ENCODE peak calls at places on chromosomes 11 and 22, in nine cellular contexts. One of them, this sample, is unnamed.

GRCh38 chr22:44523981-44524759 is 26.1 kb upstream of the RTL6 start:
- DNase-seq in stimulated activated CD4-positive, alpha-beta T cell treated with anti-CD3 and anti-CD28 coated beads, Interleukin-1b, Interleukin-23, amount 100 ng/mL, for 1 hour: no peak
- DNase-seq in Kasumi-1: no peak
- DNase-seq in NCI-H2081: no peak
- DNase-seq in Caki2: no peak
- DNase-seq in GM23338: no peak
- DNase-seq in renal cortical epithelial cell: peak; percentile 59
- DNase-seq in GM13977: no peak
- DNase-seq in foreskin keratinocyte: no peak
- DNase-seq in this sample: no peak

GRCh38 chr11:130434521-130435223 is 6.3 kb upstream of the ADAMTS8 start:
- DNase-seq in renal cortical epithelial cell: peak; percentile 70
- DNase-seq in Caki2: peak; percentile 64
- DNase-seq in GM13977: peak; percentile 75
- DNase-seq in stimulated activated CD4-positive, alpha-beta T cell treated with anti-CD3 and anti-CD28 coated beads, Interleukin-1b, Interleukin-23, amount 100 ng/mL, for 1 hour: peak; percentile 25
- DNase-seq in foreskin keratinocyte: peak; percentile 51
- DNase-seq in Kasumi-1: peak; percentile 89
- DNase-seq in NCI-H2081: peak; percentile 79
- DNase-seq in GM23338: peak; percentile 91
- DNase-seq in this sample: peak; percentile 71

GRCh38 chr11:102061276-102061675 is 14.0 kb downstream of the CFAP300 start:
- DNase-seq in GM13977: no peak
- DNase-seq in renal cortical epithelial cell: no peak
- DNase-seq in Caki2: no peak
- DNase-seq in GM23338: peak; percentile 32
- DNase-seq in foreskin keratinocyte: no peak
- DNase-seq in Kasumi-1: no peak
- DNase-seq in NCI-H2081: no peak
- DNase-seq in stimulated activated CD4-positive, alpha-beta T cell treated with anti-CD3 and anti-CD28 coated beads, Interleukin-1b, Interleukin-23, amount 100 ng/mL, for 1 hour: no peak
- DNase-seq in this sample: no peak

GRCh38 chr11:57568330-57568766 is 876 bp upstream of the UBE2L6 start:
- DNase-seq in foreskin keratinocyte: peak; percentile 37
- DNase-seq in GM23338: peak; percentile 93
- DNase-seq in NCI-H2081: no peak
- DNase-seq in Caki2: peak; percentile 73
- DNase-seq in GM13977: no peak
- DNase-seq in renal cortical epithelial cell: peak; percentile 44
- DNase-seq in stimulated activated CD4-positive, alpha-beta T cell treated with anti-CD3 and anti-CD28 coated beads, Interleukin-1b, Interleukin-23, amount 100 ng/mL, for 1 hour: peak; percentile 87
- DNase-seq in Kasumi-1: peak; percentile 78
- DNase-seq in this sample: peak; percentile 86

GRCh38 chr22:17135153-17135760 is 14.1 kb upstream of the TMEM121B start:
- DNase-seq in foreskin keratinocyte: no peak
- DNase-seq in GM13977: no peak
- DNase-seq in Kasumi-1: no peak
- DNase-seq in NCI-H2081: no peak
- DNase-seq in GM23338: no peak
- DNase-seq in Caki2: no peak
- DNase-seq in stimulated activated CD4-positive, alpha-beta T cell treated with anti-CD3 and anti-CD28 coated beads, Interleukin-1b, Interleukin-23, amount 100 ng/mL, for 1 hour: no peak
- DNase-seq in renal cortical epithelial cell: no peak
- DNase-seq in this sample: no peak

GRCh38 chr22:41582694-41583093 is 6.9 kb downstream of the PMM1 start:
- DNase-seq in foreskin keratinocyte: no peak
- DNase-seq in Caki2: no peak
- DNase-seq in GM23338: no peak
- DNase-seq in Kasumi-1: no peak
- DNase-seq in NCI-H2081: no peak
- DNase-seq in GM13977: no peak
- DNase-seq in stimulated activated CD4-positive, alpha-beta T cell treated with anti-CD3 and anti-CD28 coated beads, Interleukin-1b, Interleukin-23, amount 100 ng/mL, for 1 hour: no peak
- DNase-seq in renal cortical epithelial cell: no peak
- DNase-seq in this sample: no peak

GRCh38 chr11:69518081-69518950 is 36.9 kb downstream of the LINC01488 start:
- DNase-seq in Kasumi-1: no peak
- DNase-seq in renal cortical epithelial cell: no peak
- DNase-seq in NCI-H2081: no peak
- DNase-seq in Caki2: no peak
- DNase-seq in foreskin keratinocyte: no peak
- DNase-seq in stimulated activated CD4-positive, alpha-beta T cell treated with anti-CD3 and anti-CD28 coated beads, Interleukin-1b, Interleukin-23, amount 100 ng/mL, for 1 hour: no peak
- DNase-seq in GM23338: no peak
- DNase-seq in GM13977: no peak
- DNase-seq in this sample: no peak

GRCh38 chr11:59208956-59209355 is 3.8 kb downstream of the MPEG1 start:
- DNase-seq in Kasumi-1: no peak
- DNase-seq in foreskin keratinocyte: no peak
- DNase-seq in NCI-H2081: no peak
- DNase-seq in stimulated activated CD4-positive, alpha-beta T cell treated with anti-CD3 and anti-CD28 coated beads, Interleukin-1b, Interleukin-23, amount 100 ng/mL, for 1 hour: no peak
- DNase-seq in GM23338: no peak
- DNase-seq in Caki2: no peak
- DNase-seq in renal cortical epithelial cell: peak; percentile 78
- DNase-seq in GM13977: no peak
- DNase-seq in this sample: no peak

GRCh38 chr11:119680899-119681370 is 48.1 kb downstream of the NECTIN1 start:
- DNase-seq in NCI-H2081: no peak
- DNase-seq in GM13977: no peak
- DNase-seq in Kasumi-1: no peak
- DNase-seq in stimulated activated CD4-positive, alpha-beta T cell treated with anti-CD3 and anti-CD28 coated beads, Interleukin-1b, Interleukin-23, amount 100 ng/mL, for 1 hour: no peak
- DNase-seq in renal cortical epithelial cell: no peak
- DNase-seq in GM23338: no peak
- DNase-seq in Caki2: no peak
- DNase-seq in foreskin keratinocyte: no peak
- DNase-seq in this sample: no peak

GRCh38 chr11:1917523-1918435 is 1.7 kb upstream of the TNNT3 start:
- DNase-seq in foreskin keratinocyte: no peak
- DNase-seq in GM23338: peak; percentile 59
- DNase-seq in NCI-H2081: no peak
- DNase-seq in Caki2: no peak
- DNase-seq in stimulated activated CD4-positive, alpha-beta T cell treated with anti-CD3 and anti-CD28 coated beads, Interleukin-1b, Interleukin-23, amount 100 ng/mL, for 1 hour: no peak
- DNase-seq in Kasumi-1: no peak
- DNase-seq in renal cortical epithelial cell: no peak
- DNase-seq in GM13977: peak; percentile 53
- DNase-seq in this sample: no peak

This sample was measured in GM10248.